ENCODE peak calls at places on chromosome X, in five cellular contexts. One of them, this sample, is unnamed.

GRCh38 chrX:103550415-103551051 is 31.2 kb upstream of the RAB40A start:
- DNase-seq in mammary epithelial cell: no peak
- DNase-seq in NCI-H2029: no peak
- DNase-seq in iPS-NIHi11: no peak
- DNase-seq in DMS153: no peak
- DNase-seq in this sample: no peak

GRCh38 chrX:56784666-56785065 is 55.6 kb downstream of the NBDY start:
- DNase-seq in mammary epithelial cell: no peak
- DNase-seq in NCI-H2029: no peak
- DNase-seq in iPS-NIHi11: no peak
- DNase-seq in DMS153: no peak
- DNase-seq in this sample: no peak

GRCh38 chrX:135974279-135974856 is 580 bp upstream of the MMGT1 start:
- DNase-seq in mammary epithelial cell: no peak
- DNase-seq in NCI-H2029: peak; percentile 22
- DNase-seq in iPS-NIHi11: peak; percentile 82
- DNase-seq in DMS153: no peak
- DNase-seq in this sample: no peak

GRCh38 chrX:29233592-29234179 is 646.4 kb downstream of the IL1RAPL1 start:
- DNase-seq in mammary epithelial cell: no peak
- DNase-seq in NCI-H2029: no peak
- DNase-seq in iPS-NIHi11: no peak
- DNase-seq in DMS153: peak; percentile 39
- DNase-seq in this sample: no peak

GRCh38 chrX:111411591-111412371 is at the start of gene DCX:
- DNase-seq in mammary epithelial cell: no peak
- DNase-seq in NCI-H2029: no peak
- DNase-seq in iPS-NIHi11: peak; percentile 25
- DNase-seq in DMS153: no peak
- DNase-seq in this sample: no peak

GRCh38 chrX:130606415-130606814 is 204.6 kb downstream of the RBMX2 start:
- DNase-seq in mammary epithelial cell: no peak
- DNase-seq in NCI-H2029: no peak
- DNase-seq in iPS-NIHi11: no peak
- DNase-seq in DMS153: no peak
- DNase-seq in this sample: no peak

GRCh38 chrX:130109429-130110378 is 593 bp downstream of the ELF4 start:
- DNase-seq in mammary epithelial cell: no peak
- DNase-seq in NCI-H2029: no peak
- DNase-seq in iPS-NIHi11: no peak
- DNase-seq in DMS153: no peak
- DNase-seq in this sample: no peak

GRCh38 chrX:49071877-49072711 is 1.7 kb downstream of the PRAF2 start:
- DNase-seq in mammary epithelial cell: no peak
- DNase-seq in NCI-H2029: no peak
- DNase-seq in iPS-NIHi11: peak; percentile 64
- DNase-seq in DMS153: no peak
- DNase-seq in this sample: no peak

GRCh38 chrX:68829594-68830485 is 1.0 kb downstream of the EFNB1 start:
- DNase-seq in mammary epithelial cell: no peak
- DNase-seq in NCI-H2029: no peak
- DNase-seq in iPS-NIHi11: no peak
- DNase-seq in DMS153: no peak
- DNase-seq in this sample: no peak

GRCh38 chrX:135410861-135411627 is 10.7 kb upstream of the SMIM10L2A start:
- DNase-seq in mammary epithelial cell: no peak
- DNase-seq in NCI-H2029: no peak
- DNase-seq in iPS-NIHi11: no peak
- DNase-seq in DMS153: no peak
- DNase-seq in this sample: no peak

This sample was measured in DMS 273 treated with DMSO at 0.1 percent for 48 hours.